ENCODE peak calls at places on chromosomes 6 and 20, in nine cellular contexts. I, Z, K, W, H, C, G, V and O are unnamed samples.

GRCh38 chr6:160428069-160428430 is 79.9 kb downstream of the SLC22A3 start:
- DNase-seq in G (no peak), K (peak), I (peak), C (no peak), W (no peak), V (peak), Z (no peak), H (peak), O (no peak)

GRCh38 chr6:116511424-116512131 is at the start of gene CALHM5:
- DNase-seq in I (no peak), C (no peak), V (peak), H (peak), K (no peak), G (peak), W (peak), Z (peak), O (no peak)

GRCh38 chr20:50308513-50309279 is 118.1 kb downstream of the CEBPB start:
- DNase-seq in I (peak), G (peak), K (peak), W (peak), C (peak), H (peak), V (peak), Z (peak), O (no peak)

GRCh38 chr6:154463573-154464419 is 46.7 kb downstream of the CNKSR3 start:
- DNase-seq in W (no peak), G (no peak), V (no peak), K (no peak), C (no peak), I (no peak), Z (no peak), H (no peak), O (no peak)

GRCh38 chr6:44128020-44128917 is 915 bp downstream of the TMEM63B start:
- DNase-seq in H (peak), I (peak), W (no peak), V (no peak), G (no peak), C (peak), Z (no peak), K (peak), O (peak)

GRCh38 chr6:63573899-63574553 is 1.7 kb downstream of the LOC128125822 start:
- DNase-seq in V (peak), I (no peak), C (no peak), H (peak), K (no peak), G (no peak), W (no peak), Z (peak), O (peak)

GRCh38 chr6:2578729-2579128 is 172.0 kb downstream of the MYLK4 start:
- DNase-seq in W (no peak), Z (no peak), G (no peak), K (no peak), H (no peak), I (no peak), C (no peak), V (peak), O (no peak)

GRCh38 chr20:24651171-24651972 is 181.9 kb downstream of the SYNDIG1 start:
- DNase-seq in I (no peak), K (peak), C (no peak), V (peak), W (peak), G (peak), H (peak), Z (peak), O (no peak)

GRCh38 chr6:120935007-120935406 is 399.3 kb downstream of the TBC1D32 start:
- DNase-seq in H (no peak), K (no peak), V (no peak), G (no peak), W (no peak), I (no peak), C (no peak), Z (no peak), O (no peak)

GRCh38 chr6:34104186-34104585 is 41.7 kb downstream of the GRM4 start:
- DNase-seq in G (no peak), K (no peak), Z (no peak), V (no peak), W (no peak), H (no peak), I (no peak), C (no peak), O (no peak)

GRCh38 chr6:18147160-18147559 is 7.7 kb downstream of the TPMT start:
- DNase-seq in I (no peak), G (no peak), H (no peak), Z (peak), V (peak), K (no peak), C (no peak), W (peak), O (no peak)

DNA sequence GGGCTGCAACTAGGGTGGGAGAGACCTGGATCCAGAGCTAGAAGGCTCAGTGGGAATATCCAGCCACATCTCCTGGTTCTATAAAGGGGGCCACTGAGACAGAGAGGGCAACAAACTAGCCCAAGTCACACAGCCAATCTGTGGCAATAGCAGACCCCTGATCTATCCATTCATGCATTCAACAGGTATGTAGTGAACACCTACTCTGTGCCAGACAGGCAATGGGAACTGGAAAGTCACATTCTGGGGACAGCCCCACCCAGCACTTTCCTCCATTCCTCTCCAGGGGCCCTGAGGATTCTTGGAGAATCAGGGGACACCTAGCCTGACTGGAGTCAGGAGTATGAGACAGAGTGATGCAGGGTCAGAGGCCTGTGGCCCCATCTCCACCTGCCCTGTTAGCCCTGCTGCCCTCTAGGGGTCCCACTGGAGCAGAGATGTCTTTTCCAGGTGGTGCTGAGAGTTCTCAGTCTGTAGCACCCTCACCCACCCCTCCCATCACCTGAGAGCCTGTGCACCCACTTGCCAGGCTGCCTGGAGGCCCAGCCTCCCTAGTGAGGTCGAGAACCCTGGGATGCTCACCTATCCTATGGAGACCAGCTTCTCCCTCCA is 13.6 kb downstream of the BPIFA2 start:
- DNase-seq in C (no peak), W (no peak), H (no peak), V (no peak), G (no peak), K (no peak), I (no peak), Z (no peak), O (no peak)
- TF ChIP-seq CTCF in C (no peak), W (no peak), H (no peak), V (no peak), G (no peak), K (no peak), I (no peak), Z (no peak), O (no peak)

DNA sequence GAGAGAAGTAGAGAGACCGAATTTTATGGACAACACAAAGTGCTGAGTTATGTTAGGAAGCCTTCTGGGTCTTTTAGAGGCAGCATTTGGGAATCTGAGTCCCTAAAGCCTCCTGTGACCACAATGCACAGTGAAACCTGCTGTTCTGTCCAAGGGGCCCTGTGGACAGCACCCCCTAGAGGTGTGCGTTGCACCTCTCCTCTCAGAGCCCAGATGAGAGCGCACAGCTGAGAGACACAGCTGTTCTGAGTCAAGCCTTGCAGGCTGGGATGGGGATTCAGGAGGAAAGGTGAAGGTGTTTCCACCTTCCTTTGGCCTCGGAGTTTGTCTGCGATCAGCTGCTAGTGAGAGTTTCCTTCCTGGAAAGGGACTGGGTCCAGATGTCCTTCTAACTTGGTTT is 13.0 kb downstream of the PCK1 start:
- DNase-seq in G (no peak), V (no peak), Z (no peak), I (no peak), H (no peak), W (no peak), K (no peak), C (no peak), O (peak)
- TF ChIP-seq CTCF in G (peak), V (no peak), Z (peak), I (peak), H (no peak), W (peak), K (no peak), C (peak), O (peak)

GRCh38 chr6:3885262-3886036 is 36.3 kb downstream of the FAM50B start:
- DNase-seq in C (no peak), G (no peak), V (no peak), Z (no peak), K (no peak), W (no peak), H (peak), I (no peak), O (no peak)
- TF ChIP-seq CTCF in C (no peak), G (peak), V (no peak), Z (peak), K (peak), W (peak), H (peak), I (peak), O (no peak)

DNA sequence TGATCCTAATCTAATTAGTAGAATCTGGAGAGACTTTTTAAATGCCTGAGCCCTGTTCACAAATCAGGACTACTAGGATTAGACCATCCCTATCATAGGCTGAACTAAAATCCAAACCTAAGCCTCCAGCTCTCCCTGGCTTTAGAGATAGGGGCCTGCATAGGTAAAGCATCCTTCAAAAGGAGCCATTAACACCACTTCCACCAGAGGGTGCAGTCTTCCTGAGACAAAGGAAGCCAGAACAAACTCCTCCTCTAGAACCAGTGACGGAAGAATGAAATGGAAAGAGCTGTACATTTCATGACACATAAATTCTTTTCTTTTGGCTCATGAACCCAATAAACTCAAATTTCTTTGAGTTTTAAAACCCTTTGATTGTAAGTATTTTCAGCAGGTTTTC is 291.2 kb upstream of the ADGRB3 start:
- DNase-seq in G (no peak), H (peak), I (no peak), W (no peak), V (peak), K (no peak), Z (peak), C (no peak), O (peak)
- TF ChIP-seq CTCF in G (no peak), H (peak), I (peak), W (no peak), V (no peak), K (peak), Z (peak), C (peak), O (no peak)

GRCh38 chr20:32006053-32006452 is 4.2 kb upstream of the CCM2L start:
- DNase-seq in H (no peak), K (no peak), Z (no peak), C (no peak), G (no peak), W (no peak), I (no peak), V (no peak), O (no peak)
- TF ChIP-seq CTCF in H (no peak), K (no peak), Z (no peak), C (no peak), G (no peak), W (no peak), I (no peak), V (no peak), O (no peak)

DNA sequence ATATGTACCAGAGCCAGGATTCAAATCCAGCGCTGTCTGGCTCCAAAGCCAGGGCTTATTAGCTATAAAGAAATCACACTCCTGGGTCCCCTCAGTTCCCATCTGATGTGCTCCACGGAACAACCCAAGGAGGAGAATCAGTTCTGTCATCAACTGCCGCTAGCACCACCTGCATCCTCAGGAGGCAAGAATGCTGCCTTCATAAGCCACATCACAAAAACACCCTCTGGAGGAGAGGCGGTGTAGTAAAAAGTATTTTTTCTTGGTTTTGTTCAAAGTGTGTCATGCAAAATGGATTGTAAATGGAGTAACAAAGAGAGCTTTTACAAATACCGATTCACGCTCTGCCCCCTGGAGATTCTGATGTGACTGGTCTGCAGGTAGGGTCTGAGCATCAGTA is 57.1 kb downstream of the TNFRSF21 start:
- DNase-seq in C (no peak), V (no peak), G (no peak), I (no peak), H (no peak), W (no peak), K (no peak), Z (no peak), O (no peak)
- TF ChIP-seq CTCF in C (no peak), V (no peak), G (no peak), I (no peak), H (no peak), W (no peak), K (no peak), Z (no peak), O (no peak)